ENCODE peak calls at places on chromosomes 7 and 10, in four cellular contexts. Y is HepG2, R is spleen, E is colonic mucosa. B is an unnamed sample.
A peak's percentile ranks its signal among the peaks of the same experiment; 100 is the strongest.

GRCh38 chr7:30164567-30164966 is 29.8 kb downstream of the MTURN start:
- DNase-seq in Y (peak; percentile 60), E (no peak), R (no peak), B (no peak)

GRCh38 chr10:31771345-31771831 is 157.2 kb downstream of the ARHGAP12 start:
- DNase-seq in Y (no peak), E (no peak), R (no peak), B (peak; percentile 91)

GRCh38 chr7:47931005-47931787 is 17.1 kb downstream of the PKD1L1 start:
- DNase-seq in R (no peak), E (no peak), Y (no peak), B (no peak)

GRCh38 chr10:121573541-121573941 is 24.7 kb downstream of the FGFR2 start:
- DNase-seq in Y (no peak), R (no peak), E (no peak), B (no peak)

GRCh38 chr10:31424473-31424872 is 105.5 kb downstream of the ZEB1 start:
- DNase-seq in R (no peak), E (no peak), Y (no peak), B (no peak)

GRCh38 chr7:27784399-27785053 is 44.6 kb downstream of the TAX1BP1 start:
- DNase-seq in Y (peak; percentile 81), E (peak; percentile 27), R (no peak), B (no peak)

GRCh38 chr10:115827650-115828049 is 445.4 kb downstream of the GFRA1 start:
- DNase-seq in R (no peak), E (no peak), Y (no peak), B (no peak)

GRCh38 chr10:102645388-102645740 is 1.1 kb downstream of the TRIM8 start:
- DNase-seq in R (peak; percentile 91), E (peak; percentile 79), Y (peak; percentile 79), B (peak; percentile 88)

GRCh38 chr7:94245500-94245899 is 149.2 kb upstream of the COL1A2 start:
- DNase-seq in E (no peak), R (no peak), Y (no peak), B (no peak)

GRCh38 chr7:90595801-90596683 is at the start of gene CDK14:
- DNase-seq in E (peak; percentile 82), R (peak; percentile 97), Y (peak; percentile 46), B (peak; percentile 91)

GRCh38 chr10:29524720-29525119 is 110.1 kb downstream of the SVIL start:
- DNase-seq in E (no peak), R (no peak), Y (no peak), B (no peak)

GRCh38 chr10:29524294-29524693 is 110.5 kb downstream of the SVIL start:
- DNase-seq in R (no peak), E (peak; percentile 72), Y (no peak), B (no peak)

GRCh38 chr10:29519670-29520069 is 115.1 kb downstream of the SVIL start:
- DNase-seq in E (no peak), Y (no peak), R (no peak), B (no peak)

GRCh38 chr10:29525762-29526161 is 109.0 kb downstream of the SVIL start:
- DNase-seq in R (no peak), Y (no peak), E (no peak), B (no peak)

GRCh38 chr10:29522038-29522855 is 112.5 kb downstream of the SVIL start:
- DNase-seq in E (no peak), R (no peak), Y (no peak), B (no peak)
- H3K4me3 ChIP-seq in E (no peak overlapping the region), R (no peak overlapping the region), Y (no peak overlapping the region), B (no peak overlapping the region)

GRCh38 chr10:35442006-35442405 is 105.7 kb downstream of the CCNY start:
- DNase-seq in Y (no peak), R (no peak), E (no peak), B (no peak)
- H3K9me3 ChIP-seq in Y (peaks cover 35% of the 10 kb centered on the region), R (peaks cover 88% of the 10 kb centered on the region), E (no peaks in the 10 kb centered on the region), B (no peaks in the 10 kb centered on the region)

GRCh38 chr10:79905322-79906314 is 43.3 kb downstream of the SFTPD start:
- DNase-seq in R (no peak), Y (no peak), E (no peak), B (no peak)

GRCh38 chr10:79910344-79910743 is 38.6 kb downstream of the SFTPD start:
- DNase-seq in R (no peak), E (no peak), Y (no peak), B (no peak)

DNA sequence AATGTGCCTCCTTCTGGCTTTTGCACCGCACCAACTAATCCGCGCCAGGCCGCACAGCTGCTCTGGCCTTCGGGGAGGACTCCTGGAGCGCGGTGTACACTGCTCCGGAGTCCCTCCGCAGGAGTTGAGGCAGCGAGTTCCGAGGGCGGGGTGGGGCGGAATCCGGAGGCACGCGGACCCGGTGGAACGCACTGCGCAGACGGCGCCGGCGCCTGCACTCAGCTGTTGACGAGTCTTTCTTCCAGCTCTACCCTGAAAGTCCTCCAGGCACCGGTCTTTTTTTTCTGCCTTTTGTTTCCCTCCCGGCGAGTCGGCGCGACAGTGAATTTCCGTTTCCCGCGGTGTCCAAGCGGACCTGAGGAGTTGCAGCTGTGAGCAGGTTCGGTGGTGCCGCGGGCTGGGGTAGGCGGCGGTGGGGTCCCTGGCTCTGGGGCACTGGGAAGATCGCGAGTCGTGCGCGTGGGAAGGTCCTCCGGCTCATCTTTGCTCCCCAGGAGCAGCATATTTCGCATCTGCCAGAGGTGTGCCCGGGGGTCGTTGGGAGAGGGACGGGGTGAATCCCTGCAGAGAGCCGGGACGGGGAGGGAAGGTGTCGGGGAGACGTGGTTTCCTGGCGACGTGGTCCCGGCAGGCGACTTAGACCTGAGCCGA is 44.1 kb downstream of the SFTPD start:
- DNase-seq in Y (no peak), E (peak; percentile 42), R (peak; percentile 87), B (peak; percentile 87)
- H3K4me3 ChIP-seq in Y (peak overlapping the region; percentile 31), E (peak overlapping the region; percentile 41), R (peak overlapping the region; percentile 51), B (peak overlapping the region; percentile 63)

DNA sequence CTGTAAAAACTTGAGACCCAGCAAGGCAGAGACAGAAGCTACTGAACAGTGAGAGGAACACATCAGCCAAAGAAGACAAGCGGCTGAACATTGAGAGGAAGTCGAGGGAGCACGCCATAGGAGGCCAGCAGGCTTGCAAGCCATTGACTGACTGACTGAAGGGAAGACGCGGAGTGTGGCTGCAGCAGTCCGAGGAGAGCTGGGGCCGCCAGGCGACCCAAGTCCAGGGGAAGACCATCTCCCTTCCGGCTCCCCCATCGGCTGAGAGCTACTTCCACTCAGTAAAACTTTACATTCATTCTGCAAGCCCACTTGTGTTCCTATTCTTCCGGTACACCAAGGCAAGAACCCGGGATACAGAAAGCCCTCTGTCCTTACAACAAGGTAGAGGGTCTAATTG is 167.3 kb upstream of the MBL2 start:
- DNase-seq in E (no peak), Y (no peak), R (no peak), B (no peak)
- H3K9me3 ChIP-seq in E (no peaks in the 10 kb centered on the region), Y (no peaks in the 10 kb centered on the region), R (peaks cover 10% of the 10 kb centered on the region), B (no peaks in the 10 kb centered on the region)

DNA sequence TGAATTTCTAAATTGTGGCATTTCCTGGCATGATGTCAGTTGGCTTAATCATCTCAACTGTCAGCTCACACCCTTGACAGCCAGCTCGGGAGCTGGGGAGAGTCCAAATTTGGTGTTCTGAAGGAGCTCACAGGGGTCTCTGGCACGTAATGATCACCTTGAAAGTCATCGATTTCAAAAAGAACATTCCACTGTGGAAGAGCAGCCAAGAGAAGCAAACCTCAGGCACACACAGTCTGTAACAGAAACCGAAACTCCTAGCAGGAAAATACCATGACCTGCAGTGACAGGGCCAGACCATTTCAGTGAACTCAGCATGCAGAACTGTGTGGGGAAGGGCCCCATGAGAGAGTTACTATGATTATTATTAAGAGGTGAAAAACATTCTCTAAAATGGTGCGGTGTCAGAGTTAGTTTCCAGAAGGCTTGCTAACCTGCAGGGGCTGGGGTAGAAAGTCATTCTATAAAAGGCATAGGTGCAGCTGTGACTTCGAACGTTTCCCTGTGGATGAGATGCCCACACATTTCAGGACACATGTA is 26.4 kb upstream of the KLF6 start:
- DNase-seq in E (no peak), R (no peak), Y (no peak), B (peak; percentile 51)
- H3K4me3 ChIP-seq in E (no peak overlapping the region), R (no peak overlapping the region), Y (no peak overlapping the region), B (no peak overlapping the region)